ENCODE peak calls at places on chromosomes 16 and 17, in seven cellular contexts. Y is ACHN, V is HuH-7.5, H is H54, W is NAMALWA, P is NCI-H1092, D is HT1080. F is an unnamed sample.

GRCh38 chr17:74152591-74153455 is 50.7 kb upstream of the RPL38 start:
- DNase-seq in D (no peak), V (no peak), P (no peak), W (no peak), H (no peak), Y (no peak), F (no peak)

GRCh38 chr16:12262454-12263180 is 286.1 kb downstream of the SNX29 start:
- DNase-seq in D (no peak), V (no peak), W (no peak), P (peak; percentile 51), Y (peak; percentile 50), H (no peak), F (peak; percentile 16)

GRCh38 chr16:3101018-3101840 is 2.1 kb upstream of the ZSCAN10 start:
- DNase-seq in P (no peak), W (peak; percentile 67), Y (peak; percentile 62), H (no peak), V (peak; percentile 66), D (no peak), F (no peak)

GRCh38 chr17:77246110-77247047 is 105.6 kb downstream of the SEC14L1 start:
- DNase-seq in H (no peak), W (peak; percentile 24), V (no peak), D (no peak), Y (no peak), P (no peak), F (no peak)

GRCh38 chr17:40554646-40555295 is 10.5 kb downstream of the CCR7 start:
- DNase-seq in V (no peak), D (no peak), W (no peak), H (no peak), Y (no peak), P (no peak), F (no peak)

GRCh38 chr17:3693829-3694231 is 2.1 kb downstream of the P2RX5 start:
- DNase-seq in H (no peak), W (peak; percentile 59), D (no peak), Y (no peak), P (no peak), V (no peak), F (no peak)

GRCh38 chr16:87133966-87134945 is 182.9 kb downstream of the C16orf95 start:
- DNase-seq in H (no peak), P (no peak), V (no peak), W (no peak), Y (no peak), D (no peak), F (no peak)

GRCh38 chr16:24685539-24686432 is 43.7 kb upstream of the TNRC6A start:
- DNase-seq in W (no peak), D (peak; percentile 75), V (no peak), P (peak; percentile 32), Y (peak; percentile 39), H (peak; percentile 34), F (peak; percentile 56)

GRCh38 chr17:3529817-3530741 is 27.5 kb downstream of the TRPV3 start:
- DNase-seq in P (no peak), D (no peak), V (peak; percentile 80), W (no peak), H (no peak), Y (no peak), F (no peak)

GRCh38 chr17:73005360-73005759 is 87.1 kb downstream of the SLC39A11 start:
- DNase-seq in W (no peak), Y (no peak), V (no peak), P (no peak), H (no peak), D (no peak), F (no peak)

GRCh38 chr17:8994319-8994718 is 27.0 kb upstream of the NTN1 start:
- DNase-seq in Y (peak; percentile 60), D (peak; percentile 13), W (peak; percentile 31), V (peak; percentile 57), H (peak; percentile 51), P (no peak), F (peak; percentile 10)

GRCh38 chr17:45985447-45985846 is 13.6 kb upstream of the STH start:
- DNase-seq in W (no peak), Y (no peak), V (no peak), D (no peak), P (no peak), H (no peak), F (no peak)

GRCh38 chr17:7011415-7011814 is 1.0 kb upstream of the RNASEK start:
- DNase-seq in Y (no peak), D (no peak), W (no peak), P (no peak), V (no peak), H (no peak), F (no peak)

GRCh38 chr17:68794636-68795503 is 160.3 kb downstream of the ABCA8 start:
- DNase-seq in D (peak; percentile 11), P (no peak), W (peak; percentile 60), V (no peak), H (no peak), Y (no peak), F (no peak)

GRCh38 chr17:48125829-48126612 is 18.5 kb downstream of the SNX11 start:
- DNase-seq in D (no peak), W (no peak), P (no peak), Y (no peak), V (no peak), H (no peak), F (no peak)

GRCh38 chr17:50830298-50830697 is 5.1 kb upstream of the WFIKKN2 start:
- DNase-seq in P (no peak), D (no peak), H (no peak), Y (no peak), V (no peak), W (no peak), F (no peak)

GRCh38 chr16:19829844-19830703 is 54.6 kb downstream of the GPRC5B start:
- DNase-seq in D (no peak), H (no peak), P (no peak), W (no peak), Y (no peak), V (no peak), F (no peak)

GRCh38 chr16:78689031-78689430 is 589.6 kb downstream of the WWOX start:
- DNase-seq in P (no peak), H (no peak), W (no peak), D (no peak), V (no peak), Y (no peak), F (no peak)

GRCh38 chr16:30656974-30657865 is 1.0 kb upstream of the FBRS start:
- DNase-seq in V (no peak), Y (no peak), W (no peak), H (no peak), D (no peak), P (peak; percentile 80), F (no peak)

GRCh38 chr17:38455288-38455915 is 27.1 kb downstream of the ARHGAP23 start:
- DNase-seq in D (no peak), V (no peak), P (no peak), Y (no peak), H (no peak), W (no peak), F (no peak)

GRCh38 chr17:41792835-41793748 is 6.6 kb upstream of the JUP start:
- DNase-seq in Y (peak; percentile 60), D (peak; percentile 86), V (peak; percentile 32), P (no peak), W (no peak), H (peak; percentile 78), F (no peak)

GRCh38 chr16:83315271-83315670 is 492.5 kb upstream of the HSBP1 start:
- DNase-seq in H (no peak), V (no peak), W (no peak), Y (no peak), P (no peak), D (no peak), F (no peak)

GRCh38 chr17:80774146-80774545 is 217.5 kb upstream of the CHMP6 start:
- DNase-seq in D (no peak), P (peak; percentile 29), V (no peak), H (no peak), W (no peak), Y (no peak), F (no peak)

GRCh38 chr17:12729086-12729485 is 60.2 kb upstream of the ARHGAP44 start:
- DNase-seq in H (no peak), V (no peak), D (no peak), W (no peak), P (no peak), Y (no peak), F (no peak)

GRCh38 chr17:41530062-41531048 is 2.2 kb upstream of the KRT19 start:
- DNase-seq in V (no peak), W (no peak), Y (peak; percentile 97), H (peak; percentile 98), P (no peak), D (peak; percentile 92), F (peak; percentile 96)

GRCh38 chr17:73718362-73718761 is 74.1 kb upstream of the SDK2 start:
- DNase-seq in W (no peak), Y (no peak), P (no peak), D (no peak), H (no peak), V (no peak), F (no peak)

GRCh38 chr17:10772425-10773380 is 31.2 kb downstream of the TMEM238L start:
- DNase-seq in V (no peak), P (no peak), Y (peak; percentile 37), D (peak; percentile 53), W (peak; percentile 55), H (peak; percentile 19), F (no peak)

GRCh38 chr17:80779336-80779735 is 212.3 kb upstream of the CHMP6 start:
- DNase-seq in V (no peak), W (no peak), P (no peak), D (no peak), H (no peak), Y (no peak), F (no peak)

GRCh38 chr16:9625122-9625521 is 533.7 kb downstream of the HAPSTR1 start:
- DNase-seq in D (no peak), Y (no peak), P (no peak), H (no peak), W (no peak), V (no peak), F (no peak)

GRCh38 chr17:338442-339192 is 14.0 kb downstream of the RPH3AL start:
- DNase-seq in Y (no peak), V (peak; percentile 80), P (no peak), W (no peak), D (no peak), H (no peak), F (no peak)

GRCh38 chr17:57875109-57876022 is 25.5 kb upstream of the MRPS23 start:
- DNase-seq in Y (peak; percentile 99), H (peak; percentile 94), P (no peak), W (peak; percentile 50), V (peak; percentile 60), D (peak; percentile 99), F (peak; percentile 93)

GRCh38 chr17:3003401-3004149 is 59.8 kb downstream of the OR1D5 start:
- DNase-seq in V (no peak), D (no peak), W (peak; percentile 79), P (no peak), Y (no peak), H (no peak), F (no peak)

GRCh38 chr17:14737984-14738651 is 437.2 kb downstream of the HS3ST3B1 start:
- DNase-seq in V (peak; percentile 63), W (no peak), P (no peak), H (peak; percentile 59), D (peak; percentile 92), Y (no peak), F (peak; percentile 51)

GRCh38 chr17:81869221-81870154 is 1.6 kb downstream of the ARHGDIA start:
- DNase-seq in P (no peak), H (no peak), W (no peak), D (peak; percentile 56), Y (no peak), V (no peak), F (no peak)

GRCh38 chr16:19741354-19741753 is 23.3 kb downstream of the IQCK start:
- DNase-seq in D (no peak), P (no peak), W (no peak), V (no peak), Y (no peak), H (no peak), F (no peak)

GRCh38 chr16:57276596-57276995 is 7.9 kb downstream of the PLLP start:
- DNase-seq in H (no peak), P (no peak), Y (no peak), D (peak; percentile 74), V (no peak), W (no peak), F (no peak)

GRCh38 chr17:29927546-29927945 is 2.5 kb downstream of the SSH2 start:
- DNase-seq in V (no peak), Y (peak; percentile 9), P (no peak), W (no peak), D (no peak), H (no peak), F (no peak)

F was measured in kidney epithelial cell.